ENCODE peak calls at places on chromosomes 11 and 22, in six cellular contexts. W, T, N, V, S and B are unnamed samples.

GRCh38 chr11:1048375-1049070 is 12.0 kb upstream of the MUC6 start:
- DNase-seq in T (no peak), S (no peak), N (no peak), V (no peak), W (no peak), B (no peak)

GRCh38 chr11:133552938-133553337 is 20.6 kb upstream of the OPCML start:
- DNase-seq in W (no peak), T (no peak), V (no peak), N (no peak), S (no peak), B (no peak)

GRCh38 chr11:27722117-27722844 is 22.0 kb upstream of the BDNF start:
- DNase-seq in N (no peak), S (peak; percentile 28), T (no peak), V (no peak), W (peak; percentile 65), B (no peak)

GRCh38 chr11:82507288-82507687 is 226.4 kb downstream of the FAM181B start:
- DNase-seq in W (no peak), V (no peak), S (no peak), T (no peak), N (no peak), B (no peak)

GRCh38 chr11:66317766-66318575 is 1.1 kb upstream of the CD248 start:
- DNase-seq in N (no peak), W (peak; percentile 48), T (no peak), V (peak; percentile 59), S (peak; percentile 86), B (no peak)

GRCh38 chr22:28297504-28297903 is 378.4 kb upstream of the PITPNB start:
- DNase-seq in N (no peak), T (no peak), W (peak; percentile 31), V (no peak), S (peak; percentile 15), B (no peak)

GRCh38 chr11:46560300-46561025 is 33.4 kb downstream of the AMBRA1 start:
- DNase-seq in V (peak; percentile 39), T (no peak), S (peak; percentile 33), N (no peak), W (peak; percentile 38), B (no peak)

GRCh38 chr22:37403267-37403960 is 23.9 kb downstream of the ELFN2 start:
- DNase-seq in W (no peak), S (no peak), T (no peak), N (no peak), V (no peak), B (no peak)

GRCh38 chr22:28034760-28035401 is 115.8 kb upstream of the PITPNB start:
- DNase-seq in T (no peak), N (peak; percentile 29), S (no peak), W (peak; percentile 62), V (no peak), B (no peak)

GRCh38 chr11:97548280-97548679 is 1158.5 kb downstream of the JRKL start:
- DNase-seq in T (no peak), N (no peak), S (no peak), W (no peak), V (no peak), B (no peak)

DNA sequence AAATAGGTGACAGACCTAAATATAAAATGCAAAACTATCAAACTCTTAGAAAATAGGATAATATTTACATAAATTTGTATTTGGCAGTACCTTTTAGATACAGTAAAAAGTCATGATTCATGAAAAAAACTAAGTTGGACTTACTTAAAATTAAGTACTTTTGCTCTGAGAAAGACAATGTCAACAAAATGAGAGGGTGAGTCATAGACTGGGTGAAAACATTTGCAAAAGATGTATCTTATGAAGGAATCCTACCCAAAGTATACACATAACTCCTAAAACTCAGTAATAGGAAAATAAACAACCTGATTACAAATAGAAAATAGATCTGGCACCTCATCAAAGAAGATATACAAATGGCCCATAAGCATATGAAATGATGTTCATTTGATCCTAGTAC is 1154.6 kb downstream of the JRKL start:
- DNase-seq in N (no peak), W (no peak), V (no peak), S (no peak), T (no peak), B (no peak)
- H3K9me3 ChIP-seq in N (no peaks in the 10 kb centered on the region), W (no peaks in the 10 kb centered on the region), V (no peaks in the 10 kb centered on the region), S (no peaks in the 10 kb centered on the region), T (no peaks in the 10 kb centered on the region), B (no peaks in the 10 kb centered on the region)

DNA sequence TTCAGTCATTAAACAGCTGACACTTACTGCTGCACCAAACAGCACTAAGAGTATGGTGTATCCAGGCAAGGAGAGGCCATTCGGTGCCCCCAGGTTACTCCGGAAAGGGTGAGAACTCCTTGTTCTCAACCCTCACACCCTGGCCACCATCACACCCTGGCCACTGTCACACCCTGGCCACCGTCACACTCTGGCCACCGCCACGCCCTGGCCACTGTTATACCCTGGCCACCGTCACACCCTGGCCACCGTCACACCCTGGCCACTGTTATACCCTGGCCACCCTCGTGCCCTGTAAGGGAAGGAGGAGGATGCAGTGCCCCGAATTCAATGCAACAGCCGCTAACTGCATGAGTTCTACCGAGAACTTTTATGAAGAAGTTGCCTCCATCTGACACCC is 644.4 kb downstream of the TBC1D22A start:
- DNase-seq in V (no peak), N (no peak), T (no peak), W (no peak), S (no peak), B (no peak)
- H3K9me3 ChIP-seq in V (no peaks in the 10 kb centered on the region), N (no peaks in the 10 kb centered on the region), T (peaks cover 3% of the 10 kb centered on the region), W (no peaks in the 10 kb centered on the region), S (no peaks in the 10 kb centered on the region), B (no peaks in the 10 kb centered on the region)

DNA sequence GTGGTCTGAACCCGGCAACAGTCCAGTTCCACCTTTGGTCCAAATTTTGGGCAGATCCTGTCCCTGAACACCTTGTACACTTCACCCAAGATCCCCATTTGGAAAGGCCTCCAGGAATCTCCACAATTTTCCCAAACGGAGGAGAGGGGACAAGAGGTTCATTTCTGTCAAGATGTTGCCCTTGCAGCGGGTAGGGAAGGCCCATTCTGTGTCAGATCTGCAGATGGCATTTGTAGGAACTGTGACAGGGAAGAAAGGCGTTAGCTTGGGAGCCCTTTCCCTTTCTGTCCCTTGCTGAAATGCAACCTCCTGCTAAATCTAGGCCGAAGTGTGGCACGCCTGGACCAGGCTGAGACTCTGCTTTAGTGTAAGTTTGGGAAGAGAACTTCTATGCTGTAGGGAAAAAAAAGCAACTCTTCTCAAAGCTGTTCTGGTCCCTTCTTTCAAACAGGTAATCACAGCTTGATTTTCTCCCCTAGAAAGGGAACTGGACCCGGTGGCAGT is 86.0 kb downstream of the SCN3B start:
- DNase-seq in S (no peak), T (no peak), V (no peak), W (no peak), N (no peak), B (no peak)
- H3K9me3 ChIP-seq in S (no peaks in the 10 kb centered on the region), T (no peaks in the 10 kb centered on the region), V (no peaks in the 10 kb centered on the region), W (no peaks in the 10 kb centered on the region), N (no peaks in the 10 kb centered on the region), B (no peaks in the 10 kb centered on the region)

GRCh38 chr22:48744967-48745841 is 1082.5 kb downstream of the BRD1 start:
- DNase-seq in N (no peak), V (no peak), S (no peak), T (no peak), W (no peak), B (no peak)

GRCh38 chr22:48742556-48743343 is 1084.9 kb downstream of the BRD1 start:
- DNase-seq in V (no peak), S (no peak), W (no peak), T (no peak), N (no peak), B (no peak)

GRCh38 chr22:48743601-48744282 is 1083.9 kb downstream of the BRD1 start:
- DNase-seq in T (no peak), N (no peak), S (no peak), W (no peak), V (no peak), B (no peak)

GRCh38 chr22:48745842-48746788 is 1081.6 kb downstream of the BRD1 start:
- DNase-seq in T (no peak), V (no peak), W (no peak), N (no peak), S (no peak), B (no peak)

GRCh38 chr22:48744283-48744641 is 1083.4 kb downstream of the BRD1 start:
- DNase-seq in N (no peak), W (no peak), T (no peak), V (no peak), S (no peak), B (no peak)
- H3K9me3 ChIP-seq in N (no peaks in the 10 kb centered on the region), W (no peaks in the 10 kb centered on the region), T (peaks cover 47% of the 10 kb centered on the region), V (no peaks in the 10 kb centered on the region), S (peaks cover 7% of the 10 kb centered on the region), B (no peaks in the 10 kb centered on the region)

GRCh38 chr11:48341466-48341865 is 16.7 kb downstream of the OR4C3 start:
- DNase-seq in W (no peak), S (no peak), V (peak; percentile 50), N (no peak), T (no peak), B (no peak)
- H3K9me3 ChIP-seq in W (no peaks in the 10 kb centered on the region), S (no peaks in the 10 kb centered on the region), V (no peaks in the 10 kb centered on the region), N (no peaks in the 10 kb centered on the region), T (no peaks in the 10 kb centered on the region), B (peaks cover 8% of the 10 kb centered on the region)